ENCODE peak calls at places on chromosomes 2 and 18, in seven cellular contexts. B, A, N, M, R, Y and K are unnamed samples.

GRCh38 chr2:191961556-191961955 is 114.7 kb upstream of the CAVIN2 start:
- DNase-seq in B (no peak), A (no peak), N (no peak), M (no peak), R (no peak), Y (no peak), K (no peak)

GRCh38 chr2:46943881-46944798 is 28.5 kb upstream of the MCFD2 start:
- DNase-seq in B (no peak), A (no peak), N (no peak), M (peak), R (no peak), Y (peak), K (no peak)

GRCh38 chr18:8139971-8140406 is 469.2 kb upstream of the RAB12 start:
- DNase-seq in B (no peak), A (no peak), N (no peak), M (no peak), R (no peak), Y (no peak), K (peak)

GRCh38 chr2:58047969-58048368 is 1.4 kb downstream of the VRK2 start:
- DNase-seq in B (no peak), A (no peak), N (no peak), M (no peak), R (no peak), Y (no peak), K (no peak)

GRCh38 chr2:224046752-224047151 is 7.7 kb upstream of the SERPINE2 start:
- DNase-seq in B (no peak), A (no peak), N (no peak), M (no peak), R (no peak), Y (no peak), K (no peak)

GRCh38 chr2:95346738-95347671 is 49.9 kb downstream of the KCNIP3 start:
- DNase-seq in B (no peak), A (no peak), N (no peak), M (no peak), R (peak), Y (no peak), K (peak)

GRCh38 chr2:216286616-216287231 is 85.6 kb downstream of the MARCHF4 start:
- DNase-seq in B (no peak), A (no peak), N (no peak), M (no peak), R (no peak), Y (no peak), K (no peak)

GRCh38 chr2:186639939-186640338 is 50.1 kb downstream of the ITGAV start:
- DNase-seq in B (no peak), A (no peak), N (no peak), M (no peak), R (no peak), Y (no peak), K (no peak)

GRCh38 chr18:45277870-45278269 is 337.4 kb upstream of the SLC14A2 start:
- DNase-seq in B (no peak), A (no peak), N (no peak), M (no peak), R (no peak), Y (no peak), K (no peak)

GRCh38 chr18:54806526-54806925 is 21.8 kb upstream of the RAB27B start:
- DNase-seq in B (no peak), A (no peak), N (no peak), M (no peak), R (no peak), Y (no peak), K (no peak)

GRCh38 chr2:28277466-28277865 is 115.2 kb upstream of the FOSL2 start:
- DNase-seq in B (no peak), A (peak), N (peak), M (no peak), R (no peak), Y (no peak), K (no peak)

GRCh38 chr18:10973579-10974260 is 175.6 kb downstream of the PIEZO2 start:
- DNase-seq in B (no peak), A (no peak), N (no peak), M (no peak), R (no peak), Y (no peak), K (peak)

GRCh38 chr2:237876951-237877491 is 17.6 kb downstream of the RAMP1 start:
- DNase-seq in B (no peak), A (no peak), N (no peak), M (no peak), R (peak), Y (no peak), K (no peak)

GRCh38 chr2:228615501-228615900 is 434.0 kb upstream of the SPHKAP start:
- DNase-seq in B (no peak), A (no peak), N (no peak), M (no peak), R (no peak), Y (no peak), K (no peak)

GRCh38 chr2:36770542-36771287 is 74.2 kb downstream of the VIT start:
- DNase-seq in B (no peak), A (peak), N (no peak), M (peak), R (no peak), Y (no peak), K (peak)

GRCh38 chr2:64859208-64860161 is 129.7 kb upstream of the SLC1A4 start:
- DNase-seq in B (peak), A (no peak), N (peak), M (no peak), R (peak), Y (no peak), K (peak)

GRCh38 chr2:167761465-167762136 is 485.8 kb downstream of the STK39 start:
- DNase-seq in B (no peak), A (no peak), N (no peak), M (no peak), R (no peak), Y (no peak), K (no peak)

GRCh38 chr2:77579076-77579769 is 57.0 kb upstream of the LRRTM4 start:
- DNase-seq in B (no peak), A (no peak), N (no peak), M (no peak), R (no peak), Y (no peak), K (no peak)

GRCh38 chr2:176181551-176181950 is 6.9 kb upstream of the HOXD1 start:
- DNase-seq in B (no peak), A (no peak), N (no peak), M (no peak), R (no peak), Y (no peak), K (no peak)

GRCh38 chr2:128710770-128711169 is 392.1 kb upstream of the HS6ST1 start:
- DNase-seq in B (no peak), A (no peak), N (no peak), M (no peak), R (no peak), Y (no peak), K (no peak)

GRCh38 chr2:37858197-37858711 is 66.8 kb upstream of the RMDN2 start:
- DNase-seq in B (no peak), A (no peak), N (no peak), M (no peak), R (no peak), Y (no peak), K (peak)

GRCh38 chr18:59902180-59902992 is 2.6 kb downstream of the PMAIP1 start:
- DNase-seq in B (no peak), A (no peak), N (no peak), M (no peak), R (no peak), Y (no peak), K (no peak)

GRCh38 chr2:100818606-100819364 is 1.2 kb upstream of the NPAS2 start:
- DNase-seq in B (no peak), A (peak), N (no peak), M (no peak), R (peak), Y (no peak), K (peak)

GRCh38 chr2:39632871-39633270 is 32.8 kb upstream of the TMEM178A start:
- DNase-seq in B (no peak), A (no peak), N (no peak), M (no peak), R (no peak), Y (no peak), K (peak)